ENCODE peak calls at places on chromosomes 4 and X, in five cellular contexts. One of them, this sample, is unnamed.

GRCh38 chrX:10685923-10686595 is 65.7 kb upstream of the MID1 start:
- DNase-seq in thoracic aorta: no peak
- DNase-seq in C1 segment of cervical spinal cord: no peak
- DNase-seq in astrocyte: no peak
- DNase-seq in NCI-H1092: no peak
- DNase-seq in this sample: no peak

GRCh38 chr4:53371843-53372521 is 5.5 kb upstream of the FIP1L1 start:
- DNase-seq in thoracic aorta: no peak
- DNase-seq in C1 segment of cervical spinal cord: no peak
- DNase-seq in astrocyte: no peak
- DNase-seq in NCI-H1092: no peak
- DNase-seq in this sample: no peak

GRCh38 chrX:9871871-9872270 is 85.6 kb downstream of the SHROOM2 start:
- DNase-seq in thoracic aorta: no peak
- DNase-seq in C1 segment of cervical spinal cord: no peak
- DNase-seq in astrocyte: no peak
- DNase-seq in NCI-H1092: no peak
- DNase-seq in this sample: no peak

GRCh38 chr4:151486166-151486565 is 77.2 kb downstream of the FHIP1A start:
- DNase-seq in thoracic aorta: no peak
- DNase-seq in C1 segment of cervical spinal cord: no peak
- DNase-seq in astrocyte: peak
- DNase-seq in NCI-H1092: no peak
- DNase-seq in this sample: no peak

GRCh38 chr4:91502365-91502764 is 801.4 kb upstream of the GRID2 start:
- DNase-seq in thoracic aorta: no peak
- DNase-seq in C1 segment of cervical spinal cord: no peak
- DNase-seq in astrocyte: no peak
- DNase-seq in NCI-H1092: no peak
- DNase-seq in this sample: no peak

GRCh38 chr4:147749811-147750321 is 18.0 kb downstream of the ARHGAP10 start:
- DNase-seq in thoracic aorta: no peak
- DNase-seq in C1 segment of cervical spinal cord: no peak
- DNase-seq in astrocyte: peak
- DNase-seq in NCI-H1092: peak
- DNase-seq in this sample: no peak

GRCh38 chrX:118551426-118551825 is 55.8 kb downstream of the DOCK11 start:
- DNase-seq in thoracic aorta: no peak
- DNase-seq in C1 segment of cervical spinal cord: no peak
- DNase-seq in astrocyte: no peak
- DNase-seq in NCI-H1092: no peak
- DNase-seq in this sample: no peak

GRCh38 chr4:147730333-147730732 is 1.6 kb upstream of the ARHGAP10 start:
- DNase-seq in thoracic aorta: no peak
- DNase-seq in C1 segment of cervical spinal cord: no peak
- DNase-seq in astrocyte: no peak
- DNase-seq in NCI-H1092: no peak
- DNase-seq in this sample: no peak

GRCh38 chrX:29687687-29688086 is 527.7 kb upstream of the MAGEB2 start:
- DNase-seq in thoracic aorta: no peak
- DNase-seq in C1 segment of cervical spinal cord: no peak
- DNase-seq in astrocyte: peak
- DNase-seq in NCI-H1092: no peak
- DNase-seq in this sample: no peak

GRCh38 chr4:104732766-104733165 is 238.1 kb upstream of the CXXC4 start:
- DNase-seq in thoracic aorta: no peak
- DNase-seq in C1 segment of cervical spinal cord: no peak
- DNase-seq in astrocyte: no peak
- DNase-seq in NCI-H1092: no peak
- DNase-seq in this sample: no peak

GRCh38 chr4:101288365-101289145 is 58.8 kb downstream of the PPP3CA start:
- DNase-seq in thoracic aorta: no peak
- DNase-seq in C1 segment of cervical spinal cord: no peak
- DNase-seq in astrocyte: peak
- DNase-seq in NCI-H1092: no peak
- DNase-seq in this sample: peak

GRCh38 chrX:3428762-3429161 is 82.3 kb upstream of the MXRA5 start:
- DNase-seq in thoracic aorta: no peak
- DNase-seq in C1 segment of cervical spinal cord: no peak
- DNase-seq in astrocyte: peak
- DNase-seq in NCI-H1092: no peak
- DNase-seq in this sample: no peak

GRCh38 chr4:89724716-89725115 is 112.2 kb downstream of the SNCA start:
- DNase-seq in thoracic aorta: no peak
- DNase-seq in C1 segment of cervical spinal cord: no peak
- DNase-seq in astrocyte: peak
- DNase-seq in NCI-H1092: no peak
- DNase-seq in this sample: no peak

GRCh38 chrX:24100713-24101112 is 46.0 kb downstream of the EIF2S3 start:
- DNase-seq in thoracic aorta: no peak
- DNase-seq in C1 segment of cervical spinal cord: no peak
- DNase-seq in astrocyte: peak
- DNase-seq in NCI-H1092: no peak
- DNase-seq in this sample: no peak

GRCh38 chrX:26309262-26309661 is 93.3 kb downstream of the MAGEB5 start:
- DNase-seq in thoracic aorta: no peak
- DNase-seq in C1 segment of cervical spinal cord: no peak
- DNase-seq in astrocyte: no peak
- DNase-seq in NCI-H1092: no peak
- DNase-seq in this sample: no peak

GRCh38 chrX:28910501-28910900 is 323.3 kb downstream of the IL1RAPL1 start:
- DNase-seq in thoracic aorta: no peak
- DNase-seq in C1 segment of cervical spinal cord: no peak
- DNase-seq in astrocyte: peak
- DNase-seq in NCI-H1092: no peak
- DNase-seq in this sample: no peak

GRCh38 chr4:17166954-17167353 is 268.5 kb upstream of the LDB2 start:
- DNase-seq in thoracic aorta: peak
- DNase-seq in C1 segment of cervical spinal cord: no peak
- DNase-seq in astrocyte: peak
- DNase-seq in NCI-H1092: no peak
- DNase-seq in this sample: no peak

GRCh38 chr4:57442834-57443291 is 332.7 kb upstream of the IGFBP7 start:
- DNase-seq in thoracic aorta: no peak
- DNase-seq in C1 segment of cervical spinal cord: no peak
- DNase-seq in astrocyte: peak
- DNase-seq in NCI-H1092: peak
- DNase-seq in this sample: no peak

This sample was measured in GF-D8.